ENCODE peak calls at places on chromosomes 2 and 18, in seven cellular contexts. M is tibial nerve, L is tibial artery, X is kidney, S is A549, N is GM23338, O is spleen. P is an unnamed sample.

GRCh38 chr2:36449943-36450392 is 94.4 kb downstream of the CRIM1 start:
- DNase-seq in M (no peak), L (no peak), X (no peak), S (no peak), N (no peak), O (no peak), P (no peak)

GRCh38 chr18:58898427-58898826 is 33.8 kb downstream of the ZNF532 start:
- DNase-seq in M (no peak), L (no peak), X (no peak), S (no peak), N (no peak), O (no peak), P (no peak)

GRCh38 chr2:236688563-236689392 is 119.2 kb downstream of the ACKR3 start:
- DNase-seq in M (no peak), L (no peak), X (no peak), S (no peak), N (peak), O (peak), P (no peak)

GRCh38 chr2:170362895-170363582 is 185.1 kb downstream of the MYO3B start:
- DNase-seq in M (peak), L (no peak), X (no peak), S (no peak), N (no peak), O (no peak), P (no peak)

GRCh38 chr2:18444806-18445205 is 115.6 kb downstream of the RDH14 start:
- DNase-seq in M (no peak), L (no peak), X (no peak), S (no peak), N (no peak), O (no peak), P (no peak)

GRCh38 chr2:174325373-174325772 is 9.4 kb upstream of the SP9 start:
- DNase-seq in M (no peak), L (no peak), X (no peak), S (no peak), N (peak), O (no peak), P (no peak)

GRCh38 chr18:7273301-7273911 is 42.5 kb downstream of the LRRC30 start:
- DNase-seq in M (peak), L (peak), X (peak), S (no peak), N (no peak), O (peak), P (no peak)

GRCh38 chr2:132593171-132593570 is 76.8 kb downstream of the LYPD1 start:
- DNase-seq in M (no peak), L (no peak), X (no peak), S (no peak), N (no peak), O (no peak), P (no peak)

GRCh38 chr18:67516432-67517223 is at the start of gene DSEL:
- DNase-seq in M (peak), L (peak), X (peak), S (peak), N (peak), O (peak), P (peak)

GRCh38 chr2:235516257-235516656 is 22.4 kb downstream of the AGAP1 start:
- DNase-seq in M (no peak), L (no peak), X (no peak), S (no peak), N (no peak), O (no peak), P (no peak)

GRCh38 chr2:235513984-235514626 is 20.3 kb downstream of the AGAP1 start:
- DNase-seq in M (no peak), L (no peak), X (no peak), S (no peak), N (no peak), O (no peak), P (no peak)

GRCh38 chr2:235515821-235516220 is 22.0 kb downstream of the AGAP1 start:
- DNase-seq in M (no peak), L (no peak), X (no peak), S (no peak), N (no peak), O (no peak), P (no peak)

GRCh38 chr2:235515364-235515742 is 21.5 kb downstream of the AGAP1 start:
- DNase-seq in M (no peak), L (no peak), X (no peak), S (no peak), N (no peak), O (peak), P (no peak)

DNA sequence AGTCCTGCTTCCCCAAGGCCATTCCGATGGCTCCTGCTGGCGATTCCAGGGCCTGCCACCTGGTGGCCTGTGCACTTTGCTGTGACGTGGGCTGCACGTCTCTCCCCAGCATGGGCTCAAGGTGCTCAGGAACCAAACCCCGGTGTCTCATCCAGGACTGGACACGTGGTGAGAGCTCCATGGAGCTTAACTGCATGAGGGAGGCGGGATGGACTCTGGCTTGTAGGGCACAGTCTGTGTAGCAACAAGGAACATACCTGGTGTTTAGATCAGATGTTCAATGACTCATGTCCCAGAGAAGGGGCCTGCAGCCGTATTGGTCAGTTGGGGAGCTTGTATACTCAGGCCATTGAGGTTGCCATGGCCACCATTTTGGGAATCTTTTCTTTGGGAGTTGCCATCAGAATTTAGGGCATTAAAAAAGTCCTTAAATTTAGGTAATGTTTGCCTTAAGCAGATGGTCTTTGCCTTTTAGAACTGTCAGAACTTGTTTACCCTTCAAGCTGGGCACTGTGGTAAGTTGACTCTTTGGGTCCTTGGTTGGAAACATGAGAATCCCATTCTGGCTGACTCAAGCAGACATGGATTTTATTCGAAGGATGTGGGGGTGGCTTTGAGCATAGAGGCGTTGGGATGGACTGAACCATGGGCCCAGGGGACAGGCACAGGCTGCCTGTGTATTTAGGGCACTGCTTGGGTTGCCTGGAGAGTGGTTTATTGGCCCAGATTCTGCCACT is 21.0 kb downstream of the AGAP1 start:
- DNase-seq in M (no peak), L (no peak), X (no peak), S (no peak), N (peak), O (no peak), P (no peak)
- H3K27ac ChIP-seq in M (no peak), L (no peak), X (peak), S (peak), N (no peak), O (no peak), P (no peak)

GRCh38 chr2:96142217-96143113 is 2.8 kb downstream of the DUSP2 start:
- DNase-seq in M (no peak), L (no peak), X (peak), S (no peak), N (peak), O (peak), P (no peak)

GRCh38 chr2:96145028-96145939 is at the start of gene DUSP2:
- DNase-seq in M (peak), L (peak), X (peak), S (peak), N (peak), O (peak), P (no peak)

GRCh38 chr2:96144481-96145027 is 686 bp downstream of the DUSP2 start:
- DNase-seq in M (no peak), L (no peak), X (peak), S (no peak), N (peak), O (peak), P (no peak)

GRCh38 chr2:96143231-96143847 is 1.9 kb downstream of the DUSP2 start:
- DNase-seq in M (no peak), L (no peak), X (peak), S (no peak), N (no peak), O (peak), P (no peak)

DNA sequence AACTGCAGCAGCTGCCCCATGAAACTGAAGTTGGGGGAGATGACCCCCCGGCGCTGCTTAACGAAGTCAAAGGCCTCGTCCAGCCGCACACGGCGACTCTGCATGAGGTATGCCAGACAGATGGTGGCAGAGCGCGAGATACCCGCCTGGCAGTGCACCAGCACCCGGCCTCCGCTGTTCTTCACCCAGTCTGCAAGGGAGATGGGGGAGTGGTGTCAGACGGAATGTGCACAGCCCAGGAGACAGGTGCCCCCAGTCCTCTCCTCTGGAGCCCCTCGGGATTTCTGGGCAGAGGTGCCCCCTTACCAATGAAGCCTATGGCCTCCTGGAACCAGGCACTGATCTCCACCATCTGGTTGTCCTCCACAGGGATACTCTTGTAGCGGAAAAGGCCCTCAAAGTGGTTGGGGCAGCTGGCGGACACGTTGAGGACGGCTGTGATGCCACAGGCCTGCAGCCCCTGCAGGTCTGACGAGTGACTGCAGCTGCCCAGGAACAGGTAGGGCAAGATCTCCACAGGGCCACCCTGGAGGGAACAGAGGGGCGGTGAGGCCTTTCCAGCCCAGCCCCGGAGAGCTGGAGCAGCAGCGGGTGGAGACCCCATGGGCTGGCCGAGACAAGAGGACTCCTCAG is 1.3 kb downstream of the DUSP2 start:
- DNase-seq in M (no peak), L (no peak), X (peak), S (no peak), N (peak), O (peak), P (no peak)
- TF ChIP-seq CTCF in M (no peak), L (no peak), X (no peak), S (no peak), N (peak), O (no peak), P (peak)

DNA sequence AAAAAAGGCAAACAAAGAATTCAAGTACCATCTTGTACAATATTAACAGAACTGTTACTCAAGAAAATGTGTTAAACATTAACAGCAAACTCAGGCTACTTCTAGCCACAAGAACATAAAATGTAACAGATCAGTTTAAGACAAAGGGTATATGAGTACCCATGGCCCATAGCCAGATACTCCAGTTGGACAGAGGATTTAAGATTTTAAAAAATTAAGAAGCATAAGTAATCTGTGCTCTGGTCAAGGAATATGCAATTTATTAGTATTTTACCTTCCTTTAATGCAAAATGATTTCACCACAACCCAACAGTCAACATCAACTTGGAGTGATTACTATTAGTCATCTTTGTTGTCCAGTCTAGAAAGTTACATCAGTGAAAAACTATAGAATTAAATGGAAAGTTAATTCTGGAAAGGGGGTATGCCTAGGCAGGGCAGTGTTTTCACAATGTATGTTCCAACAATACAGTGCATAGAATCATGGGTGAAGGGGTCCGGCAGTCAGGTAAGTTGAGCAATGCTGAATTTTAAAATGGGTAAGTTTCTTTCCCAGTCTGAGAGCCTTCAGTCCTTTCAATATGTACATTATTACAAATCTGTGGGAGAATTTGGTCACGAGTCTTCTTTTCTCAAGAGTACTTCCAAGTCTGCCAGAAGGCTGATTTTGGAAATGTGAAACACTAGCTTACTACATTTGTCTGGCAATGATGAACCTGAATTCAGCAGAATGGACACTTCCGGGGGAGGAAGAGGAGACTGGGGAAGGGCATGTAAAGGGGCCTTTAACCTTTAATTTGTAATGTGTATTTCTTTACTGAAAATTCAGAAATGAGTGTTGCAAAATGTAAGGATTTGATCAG is 34.5 kb downstream of the SFT2D3 start:
- DNase-seq in M (no peak), L (no peak), X (no peak), S (peak), N (no peak), O (no peak), P (no peak)
- H3K27ac ChIP-seq in M (no peak), L (no peak), X (no peak), S (peak), N (no peak), O (no peak), P (no peak)

DNA sequence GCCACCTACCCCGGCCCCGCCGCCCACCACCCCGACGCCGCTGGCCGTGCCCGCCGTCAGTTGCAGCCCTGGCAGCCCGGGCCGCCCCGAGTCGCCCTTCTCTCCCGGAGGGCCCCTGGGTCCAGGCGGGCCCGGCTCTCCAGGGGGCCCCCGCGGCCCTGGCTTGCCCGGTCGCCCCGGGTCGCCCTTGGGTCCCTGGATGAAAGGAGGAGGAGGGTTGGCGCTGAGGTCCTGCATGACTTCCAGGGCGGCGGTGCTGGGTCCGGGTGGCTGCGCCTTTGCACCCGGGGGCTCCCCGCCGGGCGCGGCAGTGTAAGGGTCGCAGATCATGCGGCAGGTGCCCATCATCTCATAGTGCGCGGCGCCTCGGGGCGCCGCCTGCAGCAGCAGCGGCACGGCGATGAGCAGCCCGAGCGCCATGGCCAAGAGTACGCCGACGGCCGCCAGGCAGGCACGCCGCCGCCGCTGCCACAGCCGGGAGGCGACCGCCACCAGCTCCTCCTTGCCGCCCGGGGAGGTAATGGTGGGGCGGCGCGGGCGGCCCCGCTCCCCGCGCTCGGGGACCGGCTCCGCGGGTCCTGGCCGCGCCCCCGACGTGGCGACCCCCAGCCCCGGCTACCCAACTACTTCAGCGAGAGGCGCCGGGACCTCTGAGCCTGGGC is 570 bp downstream of the C1QL2 start:
- DNase-seq in M (no peak), L (no peak), X (no peak), S (no peak), N (peak), O (no peak), P (no peak)
- TF ChIP-seq CTCF in M (no peak), L (no peak), X (no peak), S (no peak), N (no peak), O (no peak), P (no peak)

GRCh38 chr18:34543940-34544339 is 166.2 kb upstream of the DTNA start:
- DNase-seq in M (no peak), L (no peak), X (no peak), S (no peak), N (no peak), O (no peak), P (no peak)
- H3K27ac ChIP-seq in M (no peak), L (no peak), X (no peak), S (no peak), N (no peak), O (no peak), P (no peak)

DNA sequence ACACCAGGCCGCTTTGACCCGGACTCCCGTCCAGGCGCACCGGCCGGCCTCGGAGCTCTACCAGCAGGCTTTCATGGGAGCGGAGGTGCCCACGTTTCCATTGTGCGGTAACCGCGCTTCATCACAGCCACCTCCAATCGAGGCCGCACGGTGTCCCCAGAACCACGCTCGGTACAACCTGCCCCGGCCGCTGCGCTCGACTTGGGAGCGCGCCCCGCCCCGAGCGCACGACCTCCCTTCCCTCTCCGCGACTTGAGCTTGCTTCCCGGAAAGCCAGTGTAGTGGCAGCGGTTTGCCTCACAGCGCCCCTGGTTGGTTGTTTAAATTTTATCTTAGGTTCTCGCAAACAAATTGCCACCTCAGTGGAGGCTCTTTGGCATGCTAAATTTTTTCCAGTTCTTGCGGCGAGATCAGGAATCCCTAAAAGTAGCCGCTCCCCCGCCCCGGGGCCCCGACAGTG is 329 bp upstream of the CYP1B1 start:
- DNase-seq in M (peak), L (peak), X (peak), S (peak), N (peak), O (peak), P (no peak)
- TF ChIP-seq CTCF in M (peak), L (peak), X (peak), S (no peak), N (peak), O (no peak), P (no peak)

GRCh38 chr18:23662309-23663263 is at the start of gene ANKRD29:
- DNase-seq in M (no peak), L (no peak), X (no peak), S (peak), N (peak), O (peak), P (no peak)
- H3K27ac ChIP-seq in M (peak), L (peak), X (no peak), S (peak), N (no peak), O (peak), P (no peak)

P was measured in AG04450.